ENCODE peak calls at places on chromosomes 13 and 19, in nine cellular contexts. P is colonic mucosa; U is CD8-positive, alpha-beta T cell; Y is AG04450; G is right atrium auricular region; Z is foreskin fibroblast; D is CD8-positive, alpha-beta memory T cell; Q is stomach; J is BJ. R is an unnamed sample.

GRCh38 chr13:100899720-100900316 is 225.2 kb upstream of the TMTC4 start:
- DNase-seq in D (no peak), P (no peak), Q (no peak), Y (no peak), J (no peak), U (no peak), Z (no peak), G (no peak), R (no peak)

GRCh38 chr13:27920677-27921420 is 1.0 kb downstream of the PDX1 start:
- DNase-seq in D (no peak), Q (no peak), Z (no peak), Y (no peak), U (no peak), G (no peak), P (no peak), J (no peak), R (peak; percentile 15)

GRCh38 chr19:4089400-4089908 is 22.8 kb upstream of the ZBTB7A start:
- DNase-seq in Q (no peak), Y (no peak), J (no peak), P (peak; percentile 36), Z (no peak), U (peak; percentile 51), G (no peak), D (peak; percentile 70), R (peak; percentile 61)

GRCh38 chr13:43348397-43348796 is 325.0 kb downstream of the DNAJC15 start:
- DNase-seq in Q (no peak), J (no peak), P (no peak), Z (peak; percentile 6), G (no peak), U (no peak), Y (no peak), D (no peak), R (no peak)

GRCh38 chr19:53467138-53467502 is 413 bp upstream of the ZNF813 start:
- DNase-seq in D (no peak), P (no peak), G (no peak), J (no peak), Z (no peak), Y (no peak), U (peak; percentile 21), Q (no peak), R (no peak)

GRCh38 chr13:30998548-30999140 is 66.2 kb downstream of the TEX26 start:
- DNase-seq in J (no peak), U (no peak), Z (peak; percentile 16), P (no peak), G (no peak), D (no peak), Q (no peak), Y (peak; percentile 38), R (no peak)

GRCh38 chr13:42190529-42190928 is 81.4 kb upstream of the AKAP11 start:
- DNase-seq in Q (no peak), J (no peak), D (no peak), U (no peak), G (no peak), Z (no peak), P (no peak), Y (no peak), R (no peak)

GRCh38 chr19:29724102-29724641 is 9.1 kb upstream of the C19orf12 start:
- DNase-seq in U (peak; percentile 51), J (no peak), P (no peak), Z (peak; percentile 13), G (no peak), Q (no peak), D (no peak), Y (no peak), R (no peak)

GRCh38 chr13:35496761-35497386 is 20.4 kb upstream of the MAB21L1 start:
- DNase-seq in Y (no peak), Z (no peak), D (no peak), Q (no peak), U (no peak), P (no peak), G (no peak), J (no peak), R (no peak)

GRCh38 chr19:55432355-55432959 is 10.6 kb downstream of the SHISA7 start:
- DNase-seq in Y (no peak), G (no peak), J (no peak), Z (no peak), P (no peak), U (no peak), Q (no peak), D (no peak), R (no peak)

GRCh38 chr19:23318143-23318542 is 67.9 kb upstream of the ZNF724 start:
- DNase-seq in U (no peak), D (no peak), G (no peak), Z (peak; percentile 4), Y (no peak), P (no peak), Q (no peak), J (no peak), R (no peak)

GRCh38 chr19:32220951-32221350 is 124.5 kb upstream of the ZNF507 start:
- DNase-seq in Q (no peak), Z (no peak), U (no peak), Y (no peak), D (no peak), G (no peak), J (no peak), P (no peak), R (no peak)

GRCh38 chr19:536031-536880 is 4.7 kb downstream of the CDC34 start:
- DNase-seq in U (no peak), G (no peak), D (no peak), P (no peak), Y (no peak), Z (no peak), J (no peak), Q (no peak), R (no peak)

GRCh38 chr19:32350492-32350891 is 5.1 kb downstream of the ZNF507 start:
- DNase-seq in G (no peak), U (no peak), D (no peak), Y (no peak), Q (no peak), Z (no peak), J (no peak), P (no peak), R (no peak)

GRCh38 chr13:48773531-48774275 is 120.0 kb downstream of the CYSLTR2 start:
- DNase-seq in Y (no peak), D (no peak), Z (no peak), G (no peak), U (no peak), Q (no peak), P (no peak), J (no peak), R (no peak)

GRCh38 chr13:51737609-51738008 is 66.4 kb downstream of the DHRS12 start:
- DNase-seq in Y (no peak), J (no peak), D (no peak), Z (no peak), P (no peak), G (no peak), Q (no peak), U (no peak), R (no peak)

DNA sequence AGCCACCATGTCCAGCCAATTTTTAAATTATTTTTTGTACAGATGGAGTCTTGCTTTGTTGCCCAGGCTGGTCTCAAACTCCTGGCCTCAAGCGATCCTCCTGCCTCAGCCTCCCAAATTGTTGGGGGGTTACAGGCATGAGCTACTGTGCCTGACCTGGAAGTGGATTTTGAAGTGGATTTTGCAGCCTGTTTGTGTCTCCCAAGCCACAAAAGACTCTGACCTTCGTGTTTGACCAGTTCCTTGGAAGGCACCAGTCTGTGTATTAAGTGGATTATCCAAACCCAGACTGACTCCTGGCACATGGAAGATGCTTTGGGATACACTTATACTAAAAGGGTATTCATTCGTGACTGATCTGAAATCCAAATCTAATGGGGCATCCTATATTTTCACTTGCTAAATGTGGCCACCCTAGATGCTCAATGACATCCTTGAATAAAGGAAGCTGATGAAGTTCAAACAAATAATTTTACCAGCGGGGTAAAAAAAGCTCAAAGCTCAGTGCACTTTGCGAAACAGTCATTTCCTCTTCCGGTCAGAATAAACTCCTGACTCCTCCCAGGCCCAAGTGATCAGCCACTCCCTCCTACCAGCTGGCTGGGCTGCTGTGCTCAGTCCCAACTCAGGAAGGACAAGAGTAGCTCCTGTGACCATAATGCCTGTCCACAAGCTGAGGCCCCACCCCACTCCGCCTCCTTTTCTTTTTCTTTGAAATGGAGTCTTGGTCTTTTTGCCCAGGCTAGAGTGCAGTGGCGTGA is 32.6 kb upstream of the GATAD2A start:
- DNase-seq in Y (no peak), Z (peak; percentile 47), G (peak; percentile 73), U (no peak), J (no peak), D (peak; percentile 32), Q (peak; percentile 74), P (peak; percentile 89), R (peak; percentile 89)
- H3K4me3 ChIP-seq in Y (no peak overlapping the region), Z (no peak overlapping the region), G (no peak overlapping the region), U (peak overlapping the region; percentile 20), J (no peak overlapping the region), D (peak overlapping the region; percentile 40), Q (no peak overlapping the region), P (no peak overlapping the region), R (no peak overlapping the region)

DNA sequence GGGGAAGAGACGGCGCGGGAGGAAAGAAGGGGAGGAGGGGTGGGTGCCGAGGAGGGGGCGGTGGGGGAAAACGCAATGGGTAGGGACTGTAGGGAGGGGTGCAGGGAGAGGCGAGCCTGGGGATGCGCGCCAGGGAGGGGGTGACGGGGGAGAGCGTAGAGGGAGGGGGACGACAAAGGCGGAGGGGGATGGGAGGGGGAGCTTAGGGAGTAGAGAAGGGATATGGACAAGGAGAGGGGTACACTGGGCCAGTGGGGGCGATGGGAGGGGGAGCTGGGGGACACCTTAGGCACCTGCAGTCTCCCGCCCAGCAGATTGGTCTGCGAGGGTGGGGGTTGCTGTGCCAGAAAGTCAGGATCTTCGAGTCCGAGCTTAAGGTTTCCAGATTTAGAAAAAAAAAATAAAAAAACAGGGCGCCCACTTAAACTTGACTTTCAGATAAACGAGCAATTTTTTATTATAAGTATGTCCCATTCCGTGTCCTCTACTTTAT is 15.7 kb downstream of the CCDC124 start:
- DNase-seq in Q (no peak), J (no peak), Z (no peak), P (no peak), Y (no peak), U (no peak), G (no peak), D (no peak), R (no peak)
- H3K4me3 ChIP-seq in Q (peak overlapping the region; percentile 84), J (peak overlapping the region; percentile 54), Z (peak overlapping the region; percentile 50), P (peak overlapping the region; percentile 67), Y (peak overlapping the region; percentile 60), U (peak overlapping the region; percentile 57), G (peak overlapping the region; percentile 77), D (no peak overlapping the region), R (no peak overlapping the region)

GRCh38 chr13:19959141-19959830 is 759 bp downstream of the ZMYM2 start:
- DNase-seq in Q (peak; percentile 51), Y (no peak), G (no peak), Z (peak; percentile 35), U (peak; percentile 74), J (no peak), P (peak; percentile 63), D (peak; percentile 70), R (peak; percentile 69)
- H3K4me3 ChIP-seq in Q (peak overlapping the region; percentile 81), Y (peak overlapping the region; percentile 91), G (peak overlapping the region; percentile 94), Z (peak overlapping the region; percentile 95), U (peak overlapping the region; percentile 83), J (peak overlapping the region; percentile 74), P (peak overlapping the region; percentile 76), D (peak overlapping the region; percentile 94), R (peak overlapping the region; percentile 87)

DNA sequence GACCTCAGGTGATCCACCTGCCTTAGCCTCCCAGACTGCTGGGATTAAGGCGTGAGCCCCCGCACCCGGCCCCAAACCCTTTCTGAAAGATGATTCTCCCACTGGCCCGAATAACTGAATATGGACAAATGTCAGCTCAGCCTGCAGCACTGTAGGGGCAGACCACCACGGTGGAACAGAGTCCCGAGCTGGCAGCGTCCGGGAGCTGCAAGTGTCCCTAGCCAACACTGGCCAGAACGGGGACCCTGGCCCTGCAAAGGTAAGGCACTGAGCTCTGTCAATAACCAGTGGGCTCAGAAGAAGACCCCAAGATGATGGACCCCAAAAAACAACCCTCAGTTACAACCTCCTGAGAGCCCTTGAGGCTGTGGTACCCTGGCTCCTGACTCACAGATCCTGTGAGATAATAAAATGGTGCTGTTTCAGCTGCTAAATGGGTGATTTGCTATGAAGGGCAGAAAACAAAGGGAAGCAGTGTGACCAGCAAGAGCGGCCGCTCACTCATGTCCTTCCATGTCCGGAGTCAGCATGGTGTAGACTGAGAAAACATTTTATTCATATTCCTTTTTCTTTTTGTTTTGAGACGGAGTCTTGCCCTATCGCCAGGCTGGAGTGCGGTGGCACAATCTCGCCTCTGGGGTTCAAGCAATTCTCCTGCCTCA is 1.6 kb downstream of the LSM7 start:
- DNase-seq in J (no peak), G (no peak), Q (no peak), U (no peak), Y (no peak), Z (no peak), P (no peak), D (no peak), R (peak; percentile 38)
- H3K4me3 ChIP-seq in J (no peak overlapping the region), G (no peak overlapping the region), Q (no peak overlapping the region), U (peak overlapping the region; percentile 93), Y (peak overlapping the region; percentile 86), Z (peak overlapping the region; percentile 82), P (no peak overlapping the region), D (peak overlapping the region; percentile 95), R (no peak overlapping the region)

R was measured in mucosa of descending colon.